ENCODE peak calls at places on chromosomes 1 and 21, in seven cellular contexts. X, E, T, M, P, C and Y are unnamed samples. For H3K4me1, the result is how much of the 10 kb centered on the place peaks cover.

GRCh38 chr1:150536836-150537731 is 12.1 kb upstream of the ADAMTSL4 start:
- DNase-seq in M (no peak), C (no peak), E (no peak), P (no peak), T (no peak), X (no peak), Y (no peak)

GRCh38 chr1:218425647-218426342 is 80.7 kb downstream of the TGFB2 start:
- DNase-seq in E (no peak), M (no peak), P (no peak), C (peak), X (no peak), T (no peak), Y (no peak)

GRCh38 chr1:172827301-172827700 is 168.4 kb downstream of the FASLG start:
- DNase-seq in C (no peak), P (no peak), M (no peak), E (no peak), T (no peak), X (no peak), Y (no peak)

GRCh38 chr1:91872560-91873081 is 13.3 kb downstream of the TGFBR3 start:
- DNase-seq in M (no peak), C (no peak), X (no peak), P (no peak), T (no peak), E (no peak), Y (no peak)

GRCh38 chr1:48026275-48026674 is 29.1 kb upstream of the TRABD2B start:
- DNase-seq in T (no peak), M (no peak), X (no peak), E (no peak), P (no peak), C (peak), Y (no peak)

GRCh38 chr1:144551543-144552424 is 40.9 kb upstream of the PPIAL4F start:
- DNase-seq in C (peak), P (no peak), T (peak), M (peak), X (peak), E (peak), Y (peak)

GRCh38 chr1:178613271-178613945 is 100.5 kb downstream of the TEX35 start:
- DNase-seq in X (no peak), M (no peak), P (no peak), C (no peak), E (no peak), T (no peak), Y (no peak)

GRCh38 chr21:10425856-10426255 is 95.5 kb upstream of the TPTE start:
- DNase-seq in E (no peak), C (no peak), T (no peak), P (no peak), X (no peak), M (no peak), Y (no peak)

GRCh38 chr1:117008675-117009074 is 7.1 kb downstream of the CD101 start:
- DNase-seq in M (no peak), X (no peak), P (no peak), T (no peak), E (no peak), C (no peak), Y (no peak)

GRCh38 chr1:30822966-30823581 is 65.5 kb upstream of the LAPTM5 start:
- DNase-seq in C (no peak), P (no peak), X (peak), T (no peak), E (no peak), M (no peak), Y (no peak)

GRCh38 chr1:227774051-227774720 is 39.0 kb downstream of the SNAP47 start:
- DNase-seq in T (no peak), M (no peak), P (no peak), X (no peak), C (no peak), E (no peak), Y (no peak)

GRCh38 chr1:208184993-208185703 is 59.0 kb downstream of the PLXNA2 start:
- DNase-seq in X (no peak), M (no peak), T (no peak), E (no peak), P (no peak), C (no peak), Y (no peak)

GRCh38 chr21:33949516-33950424 is 34.2 kb upstream of the ATP5PO start:
- DNase-seq in C (no peak), E (no peak), P (no peak), T (no peak), X (no peak), M (no peak), Y (no peak)

GRCh38 chr1:112251766-112252506 is 144.1 kb upstream of the CTTNBP2NL start:
- DNase-seq in X (no peak), E (no peak), T (no peak), P (no peak), C (peak), M (no peak), Y (no peak)

GRCh38 chr1:190373705-190374336 is 103.8 kb downstream of the BRINP3 start:
- DNase-seq in P (no peak), X (no peak), T (no peak), C (peak), E (no peak), M (no peak), Y (no peak)

GRCh38 chr1:60088620-60089155 is 15.1 kb upstream of the C1orf87 start:
- DNase-seq in M (no peak), P (no peak), C (no peak), E (no peak), X (no peak), T (no peak), Y (no peak)

GRCh38 chr1:87595384-87595781 is 266.7 kb downstream of the LMO4 start:
- DNase-seq in C (no peak), T (no peak), E (no peak), M (no peak), X (no peak), P (no peak), Y (no peak)

GRCh38 chr1:115454835-115455511 is 116.9 kb upstream of the NGF start:
- DNase-seq in M (peak), E (peak), P (no peak), X (no peak), C (no peak), T (peak), Y (no peak)

GRCh38 chr1:69328186-69328585 is 239.5 kb upstream of the LRRC7 start:
- DNase-seq in P (no peak), X (no peak), T (no peak), E (no peak), M (no peak), C (no peak), Y (no peak)

DNA sequence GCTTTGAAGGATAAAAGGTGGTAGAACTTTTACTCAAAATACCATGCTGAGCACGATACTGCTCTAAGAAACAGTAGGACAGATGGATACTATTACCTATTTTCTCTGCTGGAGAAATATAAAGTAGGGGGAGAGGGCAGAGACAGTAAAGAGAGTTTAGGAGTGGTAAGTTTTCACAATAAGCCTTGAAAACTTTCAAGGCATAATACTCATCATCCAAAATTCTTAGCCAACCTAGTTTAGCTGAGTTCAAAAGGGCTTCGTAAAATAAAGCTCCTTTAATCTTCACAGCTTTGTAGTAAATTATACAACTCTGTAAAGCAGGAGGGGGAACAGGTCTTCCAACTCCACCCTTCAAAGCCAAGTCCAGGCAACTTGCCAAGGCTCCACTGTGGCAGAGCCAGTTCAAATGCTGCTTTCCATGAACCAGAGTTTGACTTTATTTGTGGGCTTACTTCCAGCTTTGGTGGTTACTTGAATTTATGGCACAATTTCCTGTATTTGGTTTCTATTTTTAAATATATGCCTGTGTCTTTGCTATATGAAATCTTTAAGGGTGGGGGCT is 15.5 kb downstream of the TEX38 start:
- DNase-seq in X (peak), E (peak), C (no peak), M (peak), T (peak), P (no peak), Y (no peak)
- H3K4me1 ChIP-seq in X (under half), E (under half), C (under half), M (under half), T (under half), P (under half), Y (under half)

GRCh38 chr1:29122987-29123870 is 474 bp downstream of the TMEM200B start:
- DNase-seq in C (no peak), T (peak), X (no peak), E (peak), P (no peak), M (peak), Y (peak)

GRCh38 chr1:29126198-29126597 is 2.5 kb upstream of the TMEM200B start:
- DNase-seq in M (no peak), C (no peak), T (no peak), P (no peak), X (no peak), E (no peak), Y (no peak)

GRCh38 chr1:29123871-29124365 is at the start of gene TMEM200B:
- DNase-seq in M (no peak), T (peak), E (no peak), C (no peak), X (no peak), P (no peak), Y (peak)

GRCh38 chr1:29125237-29125641 is 1.5 kb upstream of the TMEM200B start:
- DNase-seq in M (peak), E (no peak), P (no peak), X (no peak), C (no peak), T (no peak), Y (peak)

GRCh38 chr1:29124366-29125236 is 898 bp upstream of the TMEM200B start:
- DNase-seq in M (peak), E (peak), P (no peak), C (peak), T (peak), X (peak), Y (peak)
- TF ChIP-seq POLR2A in M (peak), E (peak), P (no peak), C (peak), T (peak), X (peak), Y (peak)

DNA sequence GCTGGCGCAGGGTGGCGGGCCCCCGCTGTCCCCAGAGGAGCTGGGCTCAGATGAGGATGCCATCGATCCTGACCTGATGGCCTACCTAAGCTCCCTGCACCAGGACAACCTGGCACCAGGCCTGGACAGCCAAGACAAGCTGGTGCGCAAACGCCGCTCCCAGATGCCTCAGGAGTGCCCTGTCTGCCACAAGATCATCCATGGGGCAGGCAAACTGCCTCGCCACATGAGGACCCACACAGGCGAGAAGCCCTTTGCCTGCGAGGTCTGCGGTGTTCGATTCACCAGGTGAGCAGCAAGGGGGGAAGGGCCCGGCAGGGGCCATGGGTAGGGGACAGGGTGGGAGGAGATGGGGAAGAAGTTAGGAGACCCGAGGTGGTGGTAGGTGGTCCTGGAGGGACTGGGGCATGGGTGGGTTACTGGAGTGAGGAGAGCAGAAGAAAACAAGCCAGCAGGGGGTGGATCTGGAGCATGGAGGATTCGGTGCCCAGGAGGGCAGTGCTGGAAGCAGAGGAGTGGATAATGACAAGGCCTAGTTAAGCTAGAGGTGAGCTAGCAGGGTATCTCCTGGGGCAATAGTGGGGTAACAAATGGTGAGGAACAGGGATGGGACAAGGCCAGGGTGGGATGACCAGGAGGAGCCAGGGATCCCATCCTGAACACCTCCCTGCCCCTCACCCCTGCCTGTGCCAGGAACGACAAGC is 13.1 kb downstream of the ZBTB7B start:
- DNase-seq in C (no peak), E (no peak), T (no peak), X (no peak), P (no peak), M (peak), Y (no peak)
- H3K4me1 ChIP-seq in C (half or more), E (under half), T (under half), X (half or more), P (half or more), M (under half), Y (half or more)

DNA sequence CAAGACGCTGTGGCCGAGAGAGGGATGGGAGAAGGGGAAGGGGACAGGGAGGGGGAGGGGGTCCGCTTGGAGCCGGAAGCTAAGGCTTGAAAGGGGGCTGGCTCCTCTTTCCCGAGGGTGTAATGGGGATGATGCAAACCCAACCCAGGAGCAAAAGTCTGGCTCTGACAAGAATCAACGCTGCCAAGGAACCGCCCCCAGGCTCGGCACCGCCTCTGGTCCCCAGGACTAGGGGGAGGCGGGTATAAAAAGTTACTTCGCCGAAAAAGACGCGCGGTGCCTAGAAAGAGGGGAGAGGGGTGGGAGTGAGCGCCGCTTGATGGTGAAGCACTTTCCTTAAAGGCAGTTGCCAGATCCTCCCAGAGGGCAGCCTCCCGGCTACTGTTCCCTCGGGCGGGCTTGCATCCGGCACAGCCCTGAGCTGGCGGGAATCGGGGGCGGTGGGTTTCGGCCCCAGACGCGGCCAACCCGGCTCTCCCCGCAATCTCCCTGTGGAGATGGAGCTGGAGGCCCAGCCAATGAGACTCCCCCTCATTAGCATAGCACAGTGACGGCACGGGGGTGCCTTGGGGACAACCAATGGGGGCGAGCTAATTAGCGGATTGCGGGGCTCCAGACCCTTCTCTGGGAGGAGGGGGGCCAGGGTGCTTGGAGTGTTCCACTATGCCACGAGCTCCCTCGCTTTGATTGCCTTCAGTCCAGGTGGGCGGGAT is at the start of gene KCNT2:
- DNase-seq in T (peak), C (peak), M (peak), X (peak), E (peak), P (no peak), Y (peak)
- TF ChIP-seq POLR2A in T (peak), C (no peak), M (no peak), X (no peak), E (no peak), P (no peak), Y (no peak)

GRCh38 chr1:158179301-158180041 is 1.2 kb upstream of the CD1D start:
- DNase-seq in E (peak), T (no peak), P (no peak), M (no peak), X (no peak), C (no peak), Y (no peak)

GRCh38 chr1:158177705-158178450 is 2.8 kb upstream of the CD1D start:
- DNase-seq in E (peak), T (peak), X (peak), C (peak), M (peak), P (no peak), Y (peak)

GRCh38 chr1:158181577-158181922 is 855 bp downstream of the CD1D start:
- DNase-seq in P (no peak), M (no peak), T (no peak), E (no peak), C (no peak), X (no peak), Y (no peak)

GRCh38 chr1:158176399-158176798 is 4.3 kb upstream of the CD1D start:
- DNase-seq in C (no peak), P (no peak), M (no peak), E (no peak), T (no peak), X (no peak), Y (peak)

GRCh38 chr1:158180741-158181576 is at the start of gene CD1D:
- DNase-seq in E (peak), T (peak), P (no peak), C (no peak), X (peak), M (peak), Y (peak)
- H3K4me1 ChIP-seq in E (under half), T (under half), P (under half), C (under half), X (under half), M (under half), Y (under half)

DNA sequence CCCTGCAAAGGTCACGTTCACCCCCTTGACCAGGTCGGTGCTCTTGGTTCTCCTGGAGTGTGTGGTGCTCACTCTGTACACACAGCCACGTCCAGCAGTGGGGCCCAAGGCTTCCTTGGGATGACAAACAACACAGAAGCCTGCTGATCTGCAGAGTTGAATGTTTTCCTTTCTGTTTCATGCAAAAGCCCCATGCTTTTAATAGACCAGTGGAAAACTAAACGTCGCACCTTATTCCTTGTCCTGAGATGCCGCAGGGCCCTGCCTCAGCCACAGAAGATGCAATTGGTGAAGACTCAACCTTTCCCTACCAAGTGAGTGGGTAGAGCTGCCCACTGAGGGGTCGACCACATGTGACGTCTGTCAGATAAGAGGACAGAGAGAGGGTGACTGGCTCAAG is 5.8 kb upstream of the PDPN start:
- DNase-seq in T (no peak), C (no peak), E (no peak), P (no peak), M (no peak), X (no peak), Y (no peak)
- TF ChIP-seq POLR2A in T (no peak), C (no peak), E (no peak), P (no peak), M (no peak), X (no peak), Y (no peak)

DNA sequence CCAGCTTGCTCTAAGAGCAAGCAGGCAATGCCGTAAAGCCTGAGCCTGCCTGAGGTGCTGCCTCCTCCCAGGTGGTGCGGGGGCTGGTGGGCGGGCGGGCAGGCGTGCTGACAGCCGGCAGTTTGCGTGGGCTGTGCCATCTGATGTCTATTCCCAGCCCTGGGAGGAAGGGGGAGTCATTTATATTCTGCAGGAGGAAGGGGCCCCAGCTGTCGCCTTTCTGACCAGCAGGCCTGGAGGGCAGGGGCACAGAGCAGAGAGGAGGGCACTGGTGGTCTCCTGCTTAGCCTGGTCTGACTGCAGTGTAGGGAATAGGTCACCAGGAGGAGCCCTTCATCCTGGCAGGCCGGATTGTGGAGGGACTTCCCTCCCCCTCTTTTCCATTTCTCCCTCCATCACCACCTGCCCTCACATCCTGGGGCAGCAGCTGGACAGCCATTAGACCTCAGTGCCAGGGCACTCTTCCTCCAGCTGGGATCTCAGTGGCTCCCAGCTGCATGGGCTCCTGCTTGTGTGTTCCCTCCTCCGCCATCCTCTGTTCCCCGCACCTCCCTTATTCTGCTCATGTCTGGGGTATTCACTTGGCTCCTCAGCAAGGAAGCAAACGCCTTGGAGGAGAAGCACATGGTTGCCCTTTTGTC is 4.4 kb downstream of the CYB561D1 start:
- DNase-seq in M (no peak), T (peak), C (peak), E (no peak), P (no peak), X (no peak), Y (peak)
- H3K4me1 ChIP-seq in M (half or more), T (under half), C (under half), E (under half), P (under half), X (under half), Y (under half)

GRCh38 chr1:145994391-145995120 is 1.8 kb downstream of the TXNIP start:
- DNase-seq in M (peak), X (no peak), T (no peak), P (no peak), C (no peak), E (no peak), Y (no peak)
- TF ChIP-seq POLR2A in M (no peak), X (no peak), T (no peak), P (peak), C (no peak), E (no peak), Y (peak)

GRCh38 chr1:44717653-44718052 is 13.3 kb downstream of the RNU5D-1 start:
- DNase-seq in C (no peak), M (no peak), P (no peak), E (no peak), X (no peak), T (no peak), Y (no peak)
- H3K4me1 ChIP-seq in C (under half), M (under half), P (under half), E (under half), X (under half), T (under half), Y (under half)